ENCODE peak calls at places on chromosomes 5 and 9, in seven cellular contexts. One of them, this sample, is unnamed.

GRCh38 chr5:115170128-115170923 is 618 bp upstream of the TRIM36 start:
- DNase-seq in CD8-positive, alpha-beta T cell: no peak
- DNase-seq in Peyer's patch: no peak
- DNase-seq in Calu3: no peak
- DNase-seq in nephron progenitor cell: peak; percentile 67
- DNase-seq in transverse colon: no peak
- DNase-seq in tibial artery: no peak
- DNase-seq in this sample: peak; percentile 40

GRCh38 chr5:115194671-115195070 is 25.0 kb upstream of the TRIM36 start:
- DNase-seq in Calu3: no peak
- DNase-seq in nephron progenitor cell: no peak
- DNase-seq in transverse colon: peak; percentile 69
- DNase-seq in Peyer's patch: no peak
- DNase-seq in tibial artery: no peak
- DNase-seq in CD8-positive, alpha-beta T cell: no peak
- DNase-seq in this sample: no peak

GRCh38 chr9:69234683-69235082 is 60.6 kb downstream of the TJP2 start:
- DNase-seq in Calu3: no peak
- DNase-seq in transverse colon: no peak
- DNase-seq in nephron progenitor cell: no peak
- DNase-seq in CD8-positive, alpha-beta T cell: no peak
- DNase-seq in Peyer's patch: no peak
- DNase-seq in tibial artery: no peak
- DNase-seq in this sample: no peak

GRCh38 chr9:114177423-114178064 is 22.2 kb downstream of the COL27A1 start:
- DNase-seq in Calu3: no peak
- DNase-seq in transverse colon: no peak
- DNase-seq in Peyer's patch: no peak
- DNase-seq in CD8-positive, alpha-beta T cell: no peak
- DNase-seq in nephron progenitor cell: no peak
- DNase-seq in tibial artery: no peak
- DNase-seq in this sample: no peak

GRCh38 chr5:134647750-134648424 is 698 bp upstream of the SEC24A start:
- DNase-seq in transverse colon: peak; percentile 11
- DNase-seq in nephron progenitor cell: no peak
- DNase-seq in tibial artery: peak; percentile 6
- DNase-seq in Calu3: no peak
- DNase-seq in CD8-positive, alpha-beta T cell: peak; percentile 24
- DNase-seq in Peyer's patch: no peak
- DNase-seq in this sample: no peak

GRCh38 chr5:58019614-58020013 is 440.3 kb downstream of the PLK2 start:
- DNase-seq in CD8-positive, alpha-beta T cell: no peak
- DNase-seq in nephron progenitor cell: no peak
- DNase-seq in Peyer's patch: no peak
- DNase-seq in transverse colon: peak; percentile 12
- DNase-seq in Calu3: no peak
- DNase-seq in tibial artery: peak; percentile 69
- DNase-seq in this sample: no peak

GRCh38 chr9:16202221-16202620 is 649.4 kb downstream of the CCDC171 start:
- DNase-seq in nephron progenitor cell: no peak
- DNase-seq in transverse colon: no peak
- DNase-seq in Calu3: no peak
- DNase-seq in tibial artery: no peak
- DNase-seq in Peyer's patch: no peak
- DNase-seq in CD8-positive, alpha-beta T cell: no peak
- DNase-seq in this sample: no peak

GRCh38 chr9:125634040-125634717 is 72.8 kb downstream of the MAPKAP1 start:
- DNase-seq in tibial artery: no peak
- DNase-seq in nephron progenitor cell: no peak
- DNase-seq in Peyer's patch: no peak
- DNase-seq in CD8-positive, alpha-beta T cell: no peak
- DNase-seq in Calu3: no peak
- DNase-seq in transverse colon: no peak
- DNase-seq in this sample: no peak

GRCh38 chr5:150058480-150059126 is 27.8 kb downstream of the CSF1R start:
- DNase-seq in nephron progenitor cell: no peak
- DNase-seq in CD8-positive, alpha-beta T cell: no peak
- DNase-seq in tibial artery: peak; percentile 64
- DNase-seq in Calu3: no peak
- DNase-seq in transverse colon: no peak
- DNase-seq in Peyer's patch: no peak
- DNase-seq in this sample: no peak

GRCh38 chr9:108759835-108760234 is 96.0 kb downstream of the ACTL7B start:
- DNase-seq in nephron progenitor cell: no peak
- DNase-seq in transverse colon: no peak
- DNase-seq in Calu3: no peak
- DNase-seq in Peyer's patch: no peak
- DNase-seq in tibial artery: no peak
- DNase-seq in CD8-positive, alpha-beta T cell: no peak
- DNase-seq in this sample: no peak

GRCh38 chr5:125085797-125086505 is 339.5 kb upstream of the ZNF608 start:
- DNase-seq in Calu3: peak; percentile 39
- DNase-seq in transverse colon: no peak
- DNase-seq in Peyer's patch: no peak
- DNase-seq in tibial artery: no peak
- DNase-seq in nephron progenitor cell: no peak
- DNase-seq in CD8-positive, alpha-beta T cell: no peak
- DNase-seq in this sample: no peak

GRCh38 chr5:8538813-8539212 is 669.9 kb downstream of the MTRR start:
- DNase-seq in Calu3: no peak
- DNase-seq in CD8-positive, alpha-beta T cell: no peak
- DNase-seq in nephron progenitor cell: no peak
- DNase-seq in tibial artery: no peak
- DNase-seq in transverse colon: no peak
- DNase-seq in Peyer's patch: no peak
- DNase-seq in this sample: no peak

GRCh38 chr5:41408676-41409443 is 101.5 kb downstream of the PLCXD3 start:
- DNase-seq in transverse colon: no peak
- DNase-seq in nephron progenitor cell: no peak
- DNase-seq in tibial artery: no peak
- DNase-seq in Peyer's patch: no peak
- DNase-seq in Calu3: no peak
- DNase-seq in CD8-positive, alpha-beta T cell: no peak
- DNase-seq in this sample: no peak

GRCh38 chr9:96522371-96522770 is 72.4 kb downstream of the HABP4 start:
- DNase-seq in Calu3: no peak
- DNase-seq in tibial artery: no peak
- DNase-seq in Peyer's patch: no peak
- DNase-seq in CD8-positive, alpha-beta T cell: no peak
- DNase-seq in nephron progenitor cell: no peak
- DNase-seq in transverse colon: no peak
- DNase-seq in this sample: no peak

GRCh38 chr5:1701194-1701593 is 98.4 kb downstream of the MRPL36 start:
- DNase-seq in CD8-positive, alpha-beta T cell: no peak
- DNase-seq in Peyer's patch: no peak
- DNase-seq in tibial artery: no peak
- DNase-seq in Calu3: no peak
- DNase-seq in nephron progenitor cell: no peak
- DNase-seq in transverse colon: no peak
- DNase-seq in this sample: no peak

GRCh38 chr9:70988551-70988950 is 132.9 kb downstream of the TRPM3 start:
- DNase-seq in CD8-positive, alpha-beta T cell: no peak
- DNase-seq in transverse colon: no peak
- DNase-seq in tibial artery: no peak
- DNase-seq in nephron progenitor cell: no peak
- DNase-seq in Calu3: no peak
- DNase-seq in Peyer's patch: no peak
- DNase-seq in this sample: no peak

DNA sequence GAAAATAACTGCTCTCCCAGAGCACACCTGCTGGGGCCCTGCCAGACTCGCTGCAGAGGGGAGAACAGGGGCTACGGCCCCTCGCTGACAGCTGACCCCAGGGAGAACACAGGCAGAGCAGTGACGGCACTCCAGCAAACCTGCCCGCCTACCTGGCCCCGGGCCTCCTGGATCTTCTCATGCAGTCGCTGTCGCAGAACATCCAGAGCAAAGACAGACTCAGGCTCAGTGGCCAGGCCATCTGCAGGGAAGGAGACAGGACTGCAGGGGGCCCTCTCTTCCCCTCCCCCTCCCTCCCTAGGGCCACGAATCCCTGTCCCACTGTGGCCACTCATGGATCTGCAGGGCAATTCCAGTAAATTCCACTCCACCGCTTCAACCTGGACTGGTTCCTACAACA is 2.4 kb downstream of the SURF6 start:
- DNase-seq in Calu3: no peak
- DNase-seq in tibial artery: peak; percentile 35
- DNase-seq in nephron progenitor cell: no peak
- DNase-seq in CD8-positive, alpha-beta T cell: no peak
- DNase-seq in transverse colon: no peak
- DNase-seq in Peyer's patch: no peak
- DNase-seq in this sample: no peak
- TF ChIP-seq CTCF in Calu3: no peak
- TF ChIP-seq CTCF in tibial artery: no peak
- TF ChIP-seq CTCF in nephron progenitor cell: no peak
- TF ChIP-seq CTCF in CD8-positive, alpha-beta T cell: no peak
- TF ChIP-seq CTCF in transverse colon: no peak
- TF ChIP-seq CTCF in Peyer's patch: no peak
- TF ChIP-seq CTCF in this sample: no peak

GRCh38 chr9:33818167-33818831 is 1.3 kb downstream of the UBE2R2 start:
- DNase-seq in tibial artery: peak; percentile 74
- DNase-seq in transverse colon: peak; percentile 32
- DNase-seq in nephron progenitor cell: no peak
- DNase-seq in Peyer's patch: no peak
- DNase-seq in CD8-positive, alpha-beta T cell: no peak
- DNase-seq in Calu3: peak; percentile 3
- DNase-seq in this sample: no peak

GRCh38 chr9:33816327-33817252 is at the start of gene UBE2R2:
- DNase-seq in Peyer's patch: peak; percentile 89
- DNase-seq in Calu3: peak; percentile 75
- DNase-seq in CD8-positive, alpha-beta T cell: peak; percentile 89
- DNase-seq in nephron progenitor cell: peak; percentile 89
- DNase-seq in tibial artery: peak; percentile 96
- DNase-seq in transverse colon: peak; percentile 94
- DNase-seq in this sample: peak; percentile 89

GRCh38 chr9:33815781-33816180 is 1.2 kb upstream of the UBE2R2 start:
- DNase-seq in Peyer's patch: no peak
- DNase-seq in nephron progenitor cell: no peak
- DNase-seq in Calu3: no peak
- DNase-seq in tibial artery: no peak
- DNase-seq in CD8-positive, alpha-beta T cell: no peak
- DNase-seq in transverse colon: no peak
- DNase-seq in this sample: no peak

GRCh38 chr9:33818832-33819500 is 2.0 kb downstream of the UBE2R2 start:
- DNase-seq in tibial artery: no peak
- DNase-seq in nephron progenitor cell: no peak
- DNase-seq in transverse colon: no peak
- DNase-seq in Calu3: no peak
- DNase-seq in CD8-positive, alpha-beta T cell: no peak
- DNase-seq in Peyer's patch: no peak
- DNase-seq in this sample: no peak

GRCh38 chr9:33817327-33818166 is 587 bp downstream of the UBE2R2 start:
- DNase-seq in nephron progenitor cell: peak; percentile 69
- DNase-seq in tibial artery: peak; percentile 78
- DNase-seq in transverse colon: peak; percentile 53
- DNase-seq in Peyer's patch: peak; percentile 48
- DNase-seq in CD8-positive, alpha-beta T cell: peak; percentile 47
- DNase-seq in Calu3: peak; percentile 60
- DNase-seq in this sample: peak; percentile 73
- TF ChIP-seq CTCF in nephron progenitor cell: no peak
- TF ChIP-seq CTCF in tibial artery: peak; percentile 19
- TF ChIP-seq CTCF in transverse colon: no peak
- TF ChIP-seq CTCF in Peyer's patch: no peak
- TF ChIP-seq CTCF in CD8-positive, alpha-beta T cell: no peak
- TF ChIP-seq CTCF in Calu3: no peak
- TF ChIP-seq CTCF in this sample: no peak

DNA sequence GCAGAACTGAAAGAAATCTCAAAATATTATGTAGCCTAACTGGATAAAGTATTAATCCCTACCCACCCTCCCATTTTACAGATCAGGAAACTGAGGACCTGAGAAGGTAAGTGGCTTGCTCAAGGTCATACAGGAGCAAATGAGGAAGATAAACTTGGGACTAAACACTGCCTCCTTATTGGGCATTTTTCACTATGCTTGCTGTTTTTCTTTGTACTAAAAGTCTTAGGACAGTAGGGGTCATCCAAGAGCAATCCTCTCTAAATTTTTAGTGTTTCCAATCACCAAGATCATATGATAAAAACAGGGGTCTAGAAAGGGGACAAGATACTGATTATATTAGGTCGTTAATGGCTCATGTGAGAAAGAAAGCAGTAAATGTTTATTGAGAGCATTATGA is 80.8 kb downstream of the RORB start:
- DNase-seq in Peyer's patch: no peak
- DNase-seq in nephron progenitor cell: no peak
- DNase-seq in CD8-positive, alpha-beta T cell: no peak
- DNase-seq in Calu3: no peak
- DNase-seq in transverse colon: no peak
- DNase-seq in tibial artery: no peak
- DNase-seq in this sample: no peak
- TF ChIP-seq CTCF in Peyer's patch: no peak
- TF ChIP-seq CTCF in nephron progenitor cell: peak; percentile 45
- TF ChIP-seq CTCF in CD8-positive, alpha-beta T cell: no peak
- TF ChIP-seq CTCF in Calu3: peak; percentile 30
- TF ChIP-seq CTCF in transverse colon: no peak
- TF ChIP-seq CTCF in tibial artery: no peak
- TF ChIP-seq CTCF in this sample: no peak

GRCh38 chr5:42250-42649 is 49.7 kb upstream of the PLEKHG4B start:
- DNase-seq in Calu3: peak; percentile 60
- DNase-seq in nephron progenitor cell: peak; percentile 50
- DNase-seq in transverse colon: no peak
- DNase-seq in Peyer's patch: no peak
- DNase-seq in CD8-positive, alpha-beta T cell: no peak
- DNase-seq in tibial artery: no peak
- DNase-seq in this sample: peak; percentile 57
- TF ChIP-seq CTCF in Calu3: peak; percentile 37
- TF ChIP-seq CTCF in nephron progenitor cell: peak; percentile 52
- TF ChIP-seq CTCF in transverse colon: no peak
- TF ChIP-seq CTCF in Peyer's patch: peak; percentile 14
- TF ChIP-seq CTCF in CD8-positive, alpha-beta T cell: no peak
- TF ChIP-seq CTCF in tibial artery: no peak
- TF ChIP-seq CTCF in this sample: no peak

GRCh38 chr5:140840978-140841962 is at the start of gene PCDHA8:
- DNase-seq in nephron progenitor cell: no peak
- DNase-seq in tibial artery: no peak
- DNase-seq in Calu3: no peak
- DNase-seq in Peyer's patch: no peak
- DNase-seq in CD8-positive, alpha-beta T cell: no peak
- DNase-seq in transverse colon: no peak
- DNase-seq in this sample: peak; percentile 58
- TF ChIP-seq CTCF in nephron progenitor cell: no peak
- TF ChIP-seq CTCF in tibial artery: no peak
- TF ChIP-seq CTCF in Calu3: no peak
- TF ChIP-seq CTCF in Peyer's patch: no peak
- TF ChIP-seq CTCF in CD8-positive, alpha-beta T cell: no peak
- TF ChIP-seq CTCF in transverse colon: no peak
- TF ChIP-seq CTCF in this sample: peak; percentile 67

This sample was measured in endothelial cell.